ENCODE peak calls at places on chromosomes 2 and 18, in ten cellular contexts. P, Z, T, S, H, W, R, N, U and I are unnamed samples.

GRCh38 chr2:166230024-166230723 is 102.4 kb upstream of the SCN1A start:
- DNase-seq in W (peak), Z (no peak), P (no peak), U (no peak), S (no peak), N (no peak), H (no peak), T (no peak), R (no peak), I (no peak)

GRCh38 chr2:77018219-77018618 is 504.0 kb downstream of the LRRTM4 start:
- DNase-seq in T (no peak), R (no peak), S (no peak), P (no peak), N (no peak), Z (no peak), W (no peak), U (no peak), H (no peak), I (no peak)

GRCh38 chr2:200225943-200226342 is 80.5 kb upstream of the SPATS2L start:
- DNase-seq in R (no peak), P (no peak), T (no peak), W (peak), Z (no peak), H (no peak), S (peak), N (no peak), U (no peak), I (no peak)

GRCh38 chr18:49018961-49019445 is 68.2 kb upstream of the SMAD7 start:
- DNase-seq in U (no peak), H (no peak), Z (no peak), R (no peak), T (no peak), W (no peak), N (no peak), S (peak), P (no peak), I (no peak)

GRCh38 chr2:172829229-172829628 is 93.6 kb downstream of the RAPGEF4 start:
- DNase-seq in Z (no peak), W (no peak), S (no peak), U (no peak), T (no peak), H (no peak), R (no peak), P (no peak), N (no peak), I (peak)

GRCh38 chr2:8511868-8512612 is 169.8 kb upstream of the ID2 start:
- DNase-seq in H (peak), U (no peak), S (no peak), P (no peak), T (no peak), W (no peak), Z (no peak), N (no peak), R (peak), I (peak)

GRCh38 chr2:223576873-223577272 is 25.3 kb downstream of the SCG2 start:
- DNase-seq in S (no peak), Z (no peak), P (peak), U (no peak), W (no peak), N (no peak), T (no peak), H (no peak), R (no peak), I (peak)

GRCh38 chr18:64097497-64097896 is 51.4 kb downstream of the LINC00305 start:
- DNase-seq in P (no peak), S (no peak), Z (no peak), W (no peak), H (no peak), N (no peak), T (no peak), R (no peak), U (no peak), I (no peak)

GRCh38 chr2:74374509-74375205 is 5.5 kb downstream of the DCTN1 start:
- DNase-seq in N (no peak), Z (no peak), H (peak), S (peak), R (no peak), W (peak), P (peak), T (no peak), U (peak), I (no peak)

GRCh38 chr18:59900222-59901128 is 679 bp downstream of the PMAIP1 start:
- DNase-seq in T (no peak), U (peak), P (no peak), W (peak), Z (no peak), N (peak), R (peak), S (peak), H (peak), I (no peak)

GRCh38 chr18:3605562-3606443 is 155.8 kb downstream of the TGIF1 start:
- DNase-seq in S (no peak), P (no peak), U (no peak), N (peak), W (no peak), R (peak), H (no peak), Z (no peak), T (no peak), I (no peak)

GRCh38 chr18:22838221-22838620 is 94.9 kb upstream of the RBBP8 start:
- DNase-seq in Z (no peak), W (no peak), U (no peak), S (no peak), N (no peak), T (no peak), H (no peak), P (no peak), R (no peak), I (no peak)

GRCh38 chr18:42446195-42446594 is 491.2 kb downstream of the PIK3C3 start:
- DNase-seq in Z (no peak), W (no peak), S (no peak), H (no peak), R (no peak), N (no peak), T (no peak), P (no peak), U (no peak), I (no peak)

GRCh38 chr2:76641506-76641905 is 880.7 kb downstream of the LRRTM4 start:
- DNase-seq in Z (no peak), W (no peak), T (no peak), U (no peak), P (no peak), N (no peak), S (no peak), R (no peak), H (no peak), I (no peak)

GRCh38 chr2:225355788-225356187 is 43.7 kb upstream of the NYAP2 start:
- DNase-seq in H (no peak), P (no peak), R (no peak), U (no peak), T (no peak), W (no peak), N (no peak), S (no peak), Z (no peak), I (no peak)

GRCh38 chr2:232236200-232236599 is 142.4 kb upstream of the ALPP start:
- DNase-seq in R (no peak), T (no peak), S (no peak), Z (no peak), W (no peak), P (no peak), H (no peak), U (no peak), N (no peak), I (peak)
- TF ChIP-seq POLR2A in R (no peak), T (no peak), S (no peak), Z (no peak), W (no peak), P (no peak), H (no peak), U (no peak), N (no peak), I (no peak)

GRCh38 chr2:69933839-69934613 is 19.1 kb downstream of the MXD1 start:
- DNase-seq in Z (peak), N (no peak), H (peak), P (no peak), U (no peak), R (peak), W (no peak), S (no peak), T (no peak), I (no peak)
- TF ChIP-seq POLR2A in Z (no peak), N (peak), H (no peak), P (no peak), U (no peak), R (no peak), W (no peak), S (no peak), T (no peak), I (no peak)

GRCh38 chr2:168396131-168396530 is 59.9 kb upstream of the CERS6 start:
- DNase-seq in P (no peak), W (no peak), U (no peak), S (no peak), R (no peak), H (no peak), N (no peak), T (no peak), Z (no peak), I (no peak)

GRCh38 chr2:168392797-168393196 is 63.3 kb upstream of the CERS6 start:
- DNase-seq in Z (no peak), N (no peak), S (no peak), T (no peak), R (no peak), P (no peak), W (no peak), H (no peak), U (no peak), I (no peak)

GRCh38 chr2:168394262-168394661 is 61.8 kb upstream of the CERS6 start:
- DNase-seq in Z (no peak), T (no peak), H (no peak), U (no peak), W (no peak), R (no peak), S (no peak), P (no peak), N (no peak), I (no peak)

GRCh38 chr2:168397629-168398028 is 58.4 kb upstream of the CERS6 start:
- DNase-seq in W (no peak), Z (no peak), P (no peak), N (no peak), H (no peak), S (no peak), R (no peak), U (no peak), T (no peak), I (no peak)

GRCh38 chr2:168392031-168392430 is 64.0 kb upstream of the CERS6 start:
- DNase-seq in H (no peak), U (no peak), T (no peak), R (no peak), N (no peak), P (no peak), W (no peak), S (no peak), Z (no peak), I (no peak)
- TF ChIP-seq POLR2A in H (no peak), U (no peak), T (no peak), R (no peak), N (no peak), P (no peak), W (no peak), S (no peak), Z (no peak), I (no peak)

DNA sequence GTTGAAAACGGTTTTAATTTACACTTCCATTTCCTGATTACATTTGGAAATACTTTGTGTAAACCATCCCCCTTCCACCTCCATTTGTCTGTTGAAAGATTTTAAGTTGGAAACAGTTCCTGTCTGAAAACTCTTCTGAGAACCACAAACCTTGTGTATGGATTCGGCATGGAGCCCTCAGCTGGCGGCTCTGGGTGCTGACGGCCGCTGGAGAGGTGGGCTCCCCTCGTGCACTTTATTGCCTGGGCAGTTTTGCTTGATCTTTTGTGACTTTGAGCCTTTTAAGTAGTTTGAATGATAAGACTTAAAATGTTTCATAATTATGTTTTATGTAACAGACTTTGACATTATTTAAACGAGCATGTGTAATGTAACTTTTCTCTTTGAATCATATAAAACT is 11.1 kb downstream of the KLF11 start:
- DNase-seq in H (no peak), U (no peak), Z (no peak), W (no peak), P (no peak), S (no peak), T (peak), N (no peak), R (no peak), I (no peak)
- TF ChIP-seq POLR2A in H (no peak), U (no peak), Z (no peak), W (no peak), P (no peak), S (no peak), T (no peak), N (no peak), R (no peak), I (no peak)

DNA sequence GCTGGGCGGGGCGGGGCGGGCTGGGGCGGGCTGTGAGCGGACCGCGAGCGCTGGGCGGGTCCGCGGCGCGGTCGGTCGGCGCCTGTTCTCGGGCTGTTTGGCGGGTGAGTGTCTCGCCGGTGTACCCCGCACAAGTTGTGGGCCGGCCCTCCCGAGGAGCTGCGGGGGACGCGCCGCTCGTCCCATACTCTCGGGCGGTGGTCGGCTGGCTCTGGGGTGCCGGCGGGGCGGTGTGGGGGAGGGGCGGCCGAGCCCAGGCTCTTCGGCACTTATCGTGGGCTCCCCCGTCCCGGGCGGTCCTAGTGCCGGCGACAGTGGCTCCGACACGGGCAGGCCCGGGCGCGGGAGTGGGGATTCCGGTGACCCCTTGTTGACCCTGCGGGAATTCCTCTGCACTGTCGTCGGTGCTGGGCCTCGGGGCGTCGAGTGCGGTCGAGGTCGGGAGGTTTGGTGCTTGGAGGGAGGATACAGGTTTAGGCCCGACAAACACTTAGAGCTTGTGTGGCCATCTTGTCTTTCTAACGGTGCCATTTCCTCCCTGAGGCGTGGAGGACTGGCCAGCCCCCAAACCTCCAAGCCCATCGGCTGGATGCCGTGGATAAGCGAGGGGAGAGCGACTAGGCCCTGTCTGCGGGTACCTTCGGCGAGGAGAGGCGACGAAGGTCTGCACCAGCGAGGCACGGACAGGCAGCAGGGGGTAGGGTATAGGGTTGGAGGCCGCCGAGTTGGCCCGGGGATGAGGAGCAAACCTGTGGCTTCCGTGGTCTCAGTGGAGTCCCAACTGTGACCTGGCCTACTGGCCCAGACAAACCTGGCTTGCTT is at the start of gene SEPTIN2:
- DNase-seq in W (peak), H (peak), N (peak), R (no peak), U (no peak), Z (peak), P (peak), S (no peak), T (peak), I (peak)
- TF ChIP-seq POLR2A in W (peak), H (no peak), N (peak), R (peak), U (peak), Z (peak), P (peak), S (peak), T (peak), I (peak)

GRCh38 chr2:177231270-177231669 is 18.7 kb downstream of the HNRNPA3 start:
- DNase-seq in W (no peak), U (no peak), P (no peak), R (no peak), S (no peak), Z (no peak), H (no peak), N (no peak), T (no peak), I (no peak)
- TF ChIP-seq POLR2A in W (no peak), U (no peak), P (no peak), R (no peak), S (no peak), Z (no peak), H (peak), N (no peak), T (no peak), I (no peak)

DNA sequence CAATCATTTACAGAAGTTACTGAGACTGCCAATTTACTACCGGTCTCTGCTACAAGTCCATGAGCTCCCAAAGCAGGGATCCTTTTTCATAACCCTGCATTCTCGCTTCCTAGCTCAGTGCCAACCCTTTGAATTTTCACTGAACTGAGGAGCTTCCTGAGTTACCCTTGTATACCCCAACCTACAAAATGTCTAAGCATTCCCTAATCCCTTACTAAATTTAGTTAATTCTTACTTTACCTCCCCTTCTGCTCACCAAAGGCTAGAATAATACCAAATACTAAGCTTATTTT is 9.6 kb downstream of the MAT2A start:
- DNase-seq in N (no peak), Z (no peak), S (no peak), P (no peak), U (no peak), W (no peak), T (no peak), R (peak), H (no peak), I (no peak)
- TF ChIP-seq POLR2A in N (no peak), Z (no peak), S (no peak), P (no peak), U (no peak), W (no peak), T (no peak), R (no peak), H (no peak), I (no peak)

GRCh38 chr2:42493885-42494433 is at the start of gene KCNG3:
- DNase-seq in N (peak), R (peak), P (peak), U (peak), H (peak), Z (peak), W (peak), T (peak), S (peak), I (peak)

GRCh38 chr2:42493468-42493884 is 306 bp downstream of the KCNG3 start:
- DNase-seq in N (no peak), W (peak), U (no peak), H (no peak), T (no peak), P (no peak), S (no peak), Z (no peak), R (no peak), I (no peak)

GRCh38 chr2:42495234-42495581 is 1.4 kb upstream of the KCNG3 start:
- DNase-seq in P (no peak), W (no peak), N (no peak), T (no peak), S (no peak), R (no peak), H (no peak), U (no peak), Z (no peak), I (no peak)

GRCh38 chr2:42495611-42496010 is 1.8 kb upstream of the KCNG3 start:
- DNase-seq in P (no peak), U (no peak), W (no peak), N (no peak), T (no peak), S (no peak), R (no peak), H (no peak), Z (no peak), I (no peak)

DNA sequence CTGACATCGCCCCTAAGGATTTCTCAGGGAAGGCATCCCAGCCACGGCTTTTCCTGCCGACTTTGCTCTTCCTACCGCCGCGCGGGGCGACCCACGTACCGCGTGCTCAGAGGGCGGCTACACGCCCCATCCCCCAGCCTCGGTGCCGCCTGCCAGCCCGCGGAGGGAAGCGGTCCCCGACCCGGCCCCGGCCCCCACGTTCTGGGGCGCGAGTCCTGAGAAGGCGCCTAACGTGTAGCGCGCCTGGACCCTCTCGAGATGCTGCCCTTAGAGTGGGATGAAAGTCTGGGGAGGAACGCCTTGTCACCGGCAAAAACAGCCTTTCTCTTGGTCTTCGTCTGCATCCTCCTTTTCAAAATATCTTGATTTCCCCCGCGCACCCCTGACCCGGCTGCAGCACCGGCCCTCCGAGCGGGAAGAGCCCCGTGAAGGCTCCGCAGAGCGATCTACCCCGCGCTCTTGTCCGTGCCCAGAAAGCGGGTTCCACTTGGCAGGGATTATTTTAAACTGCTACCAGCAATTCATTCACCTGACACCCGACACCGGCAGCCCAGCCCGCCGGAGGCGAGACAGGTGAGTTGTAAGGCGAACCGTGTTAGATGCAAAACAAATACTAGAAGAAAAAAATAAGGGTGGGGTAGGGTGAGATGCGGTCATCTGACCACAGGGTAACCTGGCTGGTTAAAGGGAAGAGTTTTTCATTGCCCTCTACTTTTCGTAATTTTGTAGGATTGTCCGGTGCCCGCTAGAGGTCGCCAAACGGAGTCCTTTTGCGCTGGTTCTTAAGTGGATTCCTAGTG is 852 bp upstream of the KCNG3 start:
- DNase-seq in P (peak), W (peak), R (peak), S (peak), T (peak), Z (peak), N (peak), H (peak), U (peak), I (peak)
- TF ChIP-seq POLR2A in P (no peak), W (no peak), R (no peak), S (no peak), T (no peak), Z (no peak), N (no peak), H (no peak), U (no peak), I (no peak)